ENCODE peak calls at places on chromosome 12, in six cellular contexts. K is left lung, S is K562, Z is Peyer's patch, A is tibial artery, J is heart right ventricle. L is an unnamed sample.

GRCh38 chr12:47882796-47883546 is 21.8 kb downstream of the VDR start:
- DNase-seq in S (no peak), Z (peak), K (peak), J (no peak), A (no peak), L (no peak)

GRCh38 chr12:76706099-76706498 is 57.8 kb upstream of the ZDHHC17 start:
- DNase-seq in S (no peak), A (no peak), Z (no peak), J (no peak), K (no peak), L (no peak)

GRCh38 chr12:3233813-3234212 is 156.6 kb downstream of the TSPAN9 start:
- DNase-seq in A (no peak), S (no peak), J (no peak), Z (no peak), K (no peak), L (no peak)

GRCh38 chr12:53231859-53232640 is at the start of gene RARG:
- DNase-seq in J (peak), Z (peak), A (peak), K (peak), S (peak), L (peak)

GRCh38 chr12:102885043-102885932 is 31.8 kb downstream of the PAH start:
- DNase-seq in Z (no peak), A (no peak), K (peak), J (no peak), S (no peak), L (no peak)

GRCh38 chr12:57889541-57889989 is 43.0 kb upstream of the CTDSP2 start:
- DNase-seq in S (no peak), A (peak), K (peak), J (peak), Z (peak), L (no peak)

GRCh38 chr12:29762637-29763300 is 21.0 kb downstream of the TMTC1 start:
- DNase-seq in K (no peak), S (no peak), A (no peak), J (peak), Z (no peak), L (no peak)

GRCh38 chr12:10652192-10652591 is 21.7 kb downstream of the STYK1 start:
- DNase-seq in J (no peak), Z (no peak), A (no peak), K (no peak), S (no peak), L (no peak)

GRCh38 chr12:57630891-57631433 is 2.0 kb downstream of the B4GALNT1 start:
- DNase-seq in S (no peak), Z (no peak), A (no peak), J (no peak), K (no peak), L (no peak)

GRCh38 chr12:18165422-18165871 is 75.5 kb upstream of the RERGL start:
- DNase-seq in S (no peak), J (no peak), K (no peak), A (no peak), Z (no peak), L (no peak)

GRCh38 chr12:54658306-54659264 is 10.4 kb upstream of the DCD start:
- DNase-seq in A (no peak), S (peak), J (no peak), Z (peak), K (no peak), L (no peak)

GRCh38 chr12:116964004-116964739 is 53.4 kb downstream of the FBXW8 start:
- DNase-seq in S (no peak), K (no peak), Z (no peak), J (no peak), A (no peak), L (no peak)

GRCh38 chr12:116964740-116965090 is 54.0 kb downstream of the FBXW8 start:
- DNase-seq in A (no peak), J (no peak), Z (no peak), S (no peak), K (no peak), L (no peak)

GRCh38 chr12:116959845-116960514 is 49.2 kb downstream of the FBXW8 start:
- DNase-seq in S (no peak), K (no peak), Z (no peak), A (no peak), J (no peak), L (no peak)

GRCh38 chr12:116962197-116962596 is 51.4 kb downstream of the FBXW8 start:
- DNase-seq in S (no peak), A (no peak), K (no peak), Z (no peak), J (no peak), L (no peak)

DNA sequence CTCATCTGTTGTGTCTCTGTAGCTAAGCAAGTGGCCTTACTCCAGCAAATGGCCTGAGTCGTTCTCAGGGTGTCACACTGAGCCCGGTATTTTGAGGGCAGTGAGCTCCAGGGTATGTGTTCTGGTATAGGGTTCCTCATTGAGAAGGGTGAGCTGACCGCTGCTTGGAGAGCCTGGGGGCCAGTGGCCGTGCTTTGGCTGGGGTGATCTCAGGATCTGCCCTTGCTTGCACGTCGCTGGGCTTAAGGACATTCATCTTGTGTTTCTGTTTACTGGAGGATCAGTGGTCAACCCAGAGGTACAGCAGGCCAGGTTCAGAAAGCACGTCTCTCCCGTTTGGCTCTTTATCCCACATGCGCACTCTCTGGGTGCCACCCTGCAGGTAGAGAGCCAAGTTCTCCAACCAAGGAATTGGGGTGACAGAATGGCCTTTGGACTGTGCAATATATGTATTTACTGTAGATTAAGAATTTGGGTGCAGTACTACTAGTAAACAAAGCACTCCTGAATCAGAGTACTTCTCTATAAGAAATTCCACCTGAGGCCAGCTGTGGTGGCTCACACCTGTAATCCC is 52.1 kb downstream of the FBXW8 start:
- DNase-seq in A (no peak), K (no peak), J (no peak), Z (no peak), S (no peak), L (no peak)
- H3K27ac ChIP-seq in A (no peak), K (no peak), J (no peak), Z (no peak), S (no peak), L (no peak)

DNA sequence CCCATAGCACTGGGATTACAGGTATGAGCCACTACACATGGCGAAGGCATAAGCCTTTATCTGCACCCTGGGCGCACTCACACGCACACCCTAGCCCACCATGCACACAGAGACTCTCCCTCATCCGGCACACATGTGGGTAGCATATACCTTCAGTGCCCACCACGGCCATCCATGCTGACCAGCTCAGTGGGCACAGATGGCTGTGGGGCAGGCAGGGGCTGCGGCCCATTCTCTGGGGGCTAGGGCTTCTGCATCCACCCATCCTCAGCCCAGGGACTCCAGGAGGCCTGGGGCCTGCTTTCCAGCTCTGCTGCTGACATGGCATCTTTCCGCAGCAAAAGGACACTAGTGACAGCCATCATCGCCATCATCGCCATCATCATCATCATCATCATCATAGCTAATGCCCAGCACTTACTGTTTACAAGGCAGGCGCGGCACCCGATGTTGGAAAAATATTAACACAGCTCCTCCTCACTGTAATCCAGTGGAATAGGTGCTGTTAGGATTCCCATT is 111.2 kb downstream of the NCOR2 start:
- DNase-seq in J (peak), S (no peak), Z (no peak), K (peak), A (peak), L (no peak)
- H3K27ac ChIP-seq in J (peak), S (no peak), Z (peak), K (no peak), A (peak), L (peak)

GRCh38 chr12:67928621-67929369 is 60.5 kb upstream of the IFNG-AS1 start:
- DNase-seq in Z (no peak), A (no peak), K (no peak), J (no peak), S (no peak), L (no peak)

GRCh38 chr12:67927231-67927630 is 62.0 kb upstream of the IFNG-AS1 start:
- DNase-seq in J (no peak), K (no peak), S (no peak), Z (no peak), A (no peak), L (no peak)

GRCh38 chr12:67927815-67928214 is 61.4 kb upstream of the IFNG-AS1 start:
- DNase-seq in K (no peak), A (no peak), J (no peak), Z (no peak), S (no peak), L (no peak)

GRCh38 chr12:67926063-67926462 is 63.2 kb upstream of the IFNG-AS1 start:
- DNase-seq in Z (no peak), K (no peak), S (no peak), J (no peak), A (no peak), L (no peak)

DNA sequence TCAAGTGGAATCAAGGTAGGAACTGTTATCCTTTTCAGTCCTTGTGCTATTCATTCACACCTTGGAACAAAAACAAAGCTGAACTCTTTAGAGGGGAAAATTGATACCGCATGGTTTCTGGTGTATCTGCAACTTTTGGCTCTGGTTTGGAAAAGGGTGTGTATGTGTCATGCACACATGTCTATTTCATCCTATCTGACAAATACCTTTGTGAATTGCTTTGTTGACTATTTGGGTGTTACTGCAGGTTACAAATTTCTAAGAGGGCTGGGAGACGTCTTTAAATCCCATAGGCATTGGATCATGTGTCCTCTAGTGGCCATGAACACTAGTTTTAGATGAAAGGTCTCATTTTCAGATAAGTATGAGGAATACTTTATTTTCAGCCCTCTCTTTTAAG is 59.9 kb upstream of the IFNG-AS1 start:
- DNase-seq in S (no peak), J (no peak), Z (no peak), A (no peak), K (no peak), L (no peak)
- H3K27ac ChIP-seq in S (no peak), J (no peak), Z (no peak), A (peak), K (no peak), L (no peak)

GRCh38 chr12:32048791-32049190 is 57.9 kb upstream of the BICD1 start:
- DNase-seq in Z (no peak), A (no peak), S (no peak), K (no peak), J (no peak), L (no peak)

GRCh38 chr12:32052300-32052691 is 54.4 kb upstream of the BICD1 start:
- DNase-seq in K (no peak), Z (no peak), S (peak), A (no peak), J (no peak), L (no peak)

GRCh38 chr12:32049956-32050355 is 56.7 kb upstream of the BICD1 start:
- DNase-seq in Z (no peak), J (no peak), A (no peak), S (no peak), K (no peak), L (no peak)

GRCh38 chr12:32051511-32052299 is 54.9 kb upstream of the BICD1 start:
- DNase-seq in S (peak), J (no peak), K (no peak), A (no peak), Z (no peak), L (no peak)

GRCh38 chr12:32053881-32054624 is 52.6 kb upstream of the BICD1 start:
- DNase-seq in J (no peak), Z (no peak), A (no peak), S (peak), K (no peak), L (no peak)
- H3K27ac ChIP-seq in J (no peak), Z (no peak), A (no peak), S (peak), K (no peak), L (no peak)

DNA sequence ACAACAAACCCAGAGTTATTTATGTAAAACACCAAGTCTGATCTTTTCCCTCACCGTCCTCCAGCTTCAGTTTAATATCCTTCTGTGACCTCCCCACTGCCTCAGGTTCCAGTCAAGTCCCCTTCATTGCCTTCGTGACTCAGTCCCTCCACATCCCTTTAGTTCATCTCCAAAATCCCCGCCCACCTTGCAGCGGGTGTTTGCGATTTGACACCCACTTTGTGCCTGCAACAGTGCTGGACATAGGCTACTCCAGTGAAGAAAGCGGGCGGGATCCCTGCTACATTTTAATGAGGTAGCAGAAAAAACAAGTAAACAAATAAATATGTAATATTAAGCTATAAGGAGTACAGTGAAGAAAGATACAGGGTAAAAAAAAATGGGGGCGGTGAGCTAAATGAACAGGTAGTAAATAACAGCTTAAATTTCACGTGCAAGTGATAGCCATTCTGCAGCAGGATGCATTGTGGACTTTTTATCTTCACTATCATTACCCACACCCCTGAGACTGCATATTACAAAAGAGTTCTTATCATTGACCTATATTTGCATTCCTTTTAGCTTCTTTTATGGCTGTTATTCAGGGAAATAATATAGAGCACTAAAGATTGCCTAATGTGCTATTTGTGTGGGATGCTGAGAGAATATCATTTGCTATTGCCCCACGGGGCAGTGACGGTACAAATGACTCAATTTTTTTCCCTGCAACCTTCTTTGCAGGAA is 222.8 kb upstream of the NUDT4 start:
- DNase-seq in J (no peak), Z (peak), S (no peak), K (no peak), A (no peak), L (no peak)
- H3K27ac ChIP-seq in J (no peak), Z (no peak), S (no peak), K (no peak), A (no peak), L (no peak)

L was measured in spleen.